ENCODE peak calls at places on chromosome 7, in nine cellular contexts. N is spleen, U is H1, R is sigmoid colon, E is uterus, P is testis, I is HepG2, T is ovary, S is tibial nerve. H is an unnamed sample.

GRCh38 chr7:128793184-128793552 is 1.4 kb downstream of the CCDC136 start:
- DNase-seq in T (no peak), S (no peak), N (no peak), E (no peak), P (no peak), I (no peak), R (no peak), U (no peak), H (no peak)

GRCh38 chr7:46179211-46179610 is 258.1 kb upstream of the IGFBP3 start:
- DNase-seq in N (no peak), I (no peak), E (no peak), S (no peak), R (no peak), P (no peak), T (no peak), U (no peak), H (no peak)

GRCh38 chr7:108660465-108660864 is 90.8 kb downstream of the DNAJB9 start:
- DNase-seq in T (no peak), N (no peak), E (no peak), R (no peak), S (no peak), I (no peak), U (no peak), P (no peak), H (no peak)

GRCh38 chr7:44696728-44697127 is 51.9 kb upstream of the ZMIZ2 start:
- DNase-seq in S (no peak), P (no peak), T (no peak), E (no peak), I (no peak), R (no peak), N (peak), U (no peak), H (no peak)

GRCh38 chr7:106062006-106062405 is 50.1 kb downstream of the SYPL1 start:
- DNase-seq in E (peak), N (peak), U (no peak), P (no peak), I (no peak), R (no peak), T (no peak), S (no peak), H (no peak)

GRCh38 chr7:158274996-158275395 is 312.6 kb downstream of the PTPRN2 start:
- DNase-seq in N (peak), U (no peak), E (no peak), R (peak), P (no peak), T (no peak), I (no peak), S (no peak), H (no peak)

GRCh38 chr7:117800406-117800805 is 72.8 kb downstream of the CTTNBP2 start:
- DNase-seq in I (no peak), P (no peak), T (no peak), N (no peak), R (no peak), U (no peak), E (no peak), S (no peak), H (no peak)

GRCh38 chr7:70647801-70648491 is 484.0 kb upstream of the GALNT17 start:
- DNase-seq in E (no peak), S (no peak), N (no peak), T (no peak), I (no peak), R (no peak), U (no peak), P (no peak), H (no peak)

GRCh38 chr7:129797224-129797789 is 155.5 kb downstream of the UBE2H start:
- DNase-seq in E (no peak), R (no peak), P (no peak), T (no peak), I (no peak), U (no peak), S (no peak), N (peak), H (no peak)

GRCh38 chr7:37229381-37229780 is 219.3 kb downstream of the ELMO1 start:
- DNase-seq in E (no peak), P (no peak), U (no peak), N (no peak), T (no peak), S (no peak), I (no peak), R (no peak), H (no peak)

GRCh38 chr7:93873998-93874574 is 16.5 kb downstream of the TFPI2 start:
- DNase-seq in P (no peak), S (no peak), T (no peak), U (no peak), N (no peak), R (no peak), I (no peak), E (no peak), H (no peak)

GRCh38 chr7:84614821-84615506 is 420.4 kb upstream of the SEMA3A start:
- DNase-seq in E (no peak), R (no peak), T (no peak), N (no peak), I (no peak), U (no peak), P (no peak), S (no peak), H (no peak)

GRCh38 chr7:137838706-137839315 is 8.0 kb downstream of the DGKI start:
- DNase-seq in I (no peak), N (no peak), P (no peak), S (no peak), U (no peak), T (no peak), E (no peak), R (no peak), H (no peak)

GRCh38 chr7:129949292-129950133 is 3.2 kb downstream of the UBE2H start:
- DNase-seq in T (no peak), I (peak), P (peak), U (peak), S (no peak), N (no peak), R (peak), E (peak), H (no peak)

GRCh38 chr7:118944271-118944670 is 719.8 kb downstream of the ANKRD7 start:
- DNase-seq in R (no peak), T (no peak), I (no peak), N (no peak), P (no peak), U (no peak), E (no peak), S (no peak), H (no peak)

GRCh38 chr7:90163534-90163933 is 9.3 kb downstream of the STEAP1 start:
- DNase-seq in T (no peak), S (no peak), U (no peak), P (no peak), R (no peak), I (no peak), E (no peak), N (no peak), H (no peak)

GRCh38 chr7:128217030-128217805 is 23.9 kb upstream of the LEP start:
- DNase-seq in P (no peak), S (no peak), E (no peak), T (no peak), N (peak), I (no peak), R (peak), U (no peak), H (no peak)

GRCh38 chr7:20329389-20330175 is 1.1 kb upstream of the ITGB8 start:
- DNase-seq in I (peak), P (peak), U (no peak), S (peak), E (peak), N (peak), R (peak), T (peak), H (no peak)

GRCh38 chr7:525740-526139 is 6.1 kb upstream of the PDGFA start:
- DNase-seq in I (no peak), R (no peak), P (no peak), E (no peak), U (no peak), T (no peak), S (no peak), N (no peak), H (no peak)

GRCh38 chr7:68050627-68051026 is 1054.0 kb downstream of the TYW1 start:
- DNase-seq in R (no peak), S (no peak), P (no peak), N (no peak), I (no peak), U (no peak), E (no peak), T (no peak), H (no peak)

GRCh38 chr7:140512317-140513000 is 33.2 kb upstream of the MKRN1 start:
- DNase-seq in I (peak), N (no peak), T (no peak), E (no peak), S (no peak), U (no peak), P (peak), R (peak), H (no peak)

GRCh38 chr7:4835398-4836205 is 26.2 kb downstream of the PAPOLB start:
- DNase-seq in I (no peak), T (no peak), U (no peak), S (no peak), E (no peak), N (peak), P (no peak), R (peak), H (no peak)

GRCh38 chr7:2100278-2101205 is 132.2 kb downstream of the MAD1L1 start:
- DNase-seq in P (peak), S (no peak), T (peak), N (peak), E (no peak), U (no peak), R (no peak), I (peak), H (no peak)

GRCh38 chr7:121994625-121995410 is 121.9 kb downstream of the PTPRZ1 start:
- DNase-seq in R (no peak), T (peak), U (peak), P (peak), N (no peak), E (peak), S (peak), I (peak), H (peak)

GRCh38 chr7:494261-494687 is 25.4 kb downstream of the PDGFA start:
- DNase-seq in E (no peak), U (no peak), P (no peak), N (peak), I (no peak), R (peak), S (no peak), T (no peak), H (no peak)

GRCh38 chr7:44264221-44264956 is 61.0 kb downstream of the CAMK2B start:
- DNase-seq in P (no peak), S (no peak), U (no peak), T (no peak), R (no peak), E (no peak), I (no peak), N (no peak), H (no peak)

GRCh38 chr7:84336741-84337140 is 142.2 kb upstream of the SEMA3A start:
- DNase-seq in I (no peak), E (no peak), S (no peak), T (no peak), N (no peak), U (no peak), P (no peak), R (no peak), H (no peak)

GRCh38 chr7:45075871-45076796 is 12.6 kb downstream of the NACAD start:
- DNase-seq in E (no peak), R (no peak), P (no peak), T (no peak), U (no peak), S (no peak), I (no peak), N (peak), H (no peak)

GRCh38 chr7:22879285-22879684 is 56.6 kb upstream of the TOMM7 start:
- DNase-seq in I (no peak), N (no peak), R (no peak), S (no peak), E (no peak), P (no peak), U (no peak), T (no peak), H (no peak)

GRCh38 chr7:95593343-95593742 is 3.0 kb downstream of the PDK4 start:
- DNase-seq in I (no peak), U (no peak), R (no peak), S (no peak), T (no peak), E (no peak), P (no peak), N (no peak), H (no peak)

GRCh38 chr7:33111614-33112013 is 2.4 kb upstream of the RP9 start:
- DNase-seq in U (no peak), S (no peak), P (no peak), T (no peak), R (no peak), N (no peak), E (no peak), I (no peak), H (no peak)

GRCh38 chr7:74059681-74060588 is 23.7 kb upstream of the LIMK1 start:
- DNase-seq in E (no peak), S (no peak), U (no peak), T (no peak), P (no peak), I (no peak), R (no peak), N (no peak), H (peak)

GRCh38 chr7:22193361-22194016 is 163.5 kb downstream of the RAPGEF5 start:
- DNase-seq in E (peak), P (peak), T (peak), R (peak), U (peak), I (no peak), S (no peak), N (no peak), H (no peak)

GRCh38 chr7:109835577-109835976 is 1255.3 kb upstream of the LRRN3 start:
- DNase-seq in R (no peak), I (no peak), U (no peak), E (no peak), T (no peak), P (no peak), S (no peak), N (no peak), H (no peak)

GRCh38 chr7:143013897-143014296 is 13.0 kb downstream of the OR9A2 start:
- DNase-seq in S (no peak), I (no peak), T (no peak), U (no peak), N (no peak), E (no peak), P (no peak), R (no peak), H (no peak)

GRCh38 chr7:31651234-31651633 is 35.8 kb upstream of the PPP1R17 start:
- DNase-seq in U (no peak), I (no peak), R (no peak), T (no peak), S (no peak), N (no peak), E (no peak), P (no peak), H (no peak)

GRCh38 chr7:21902240-21902639 is 43.5 kb downstream of the CDCA7L start:
- DNase-seq in S (no peak), R (no peak), E (no peak), N (no peak), I (no peak), P (no peak), U (no peak), T (no peak), H (no peak)

GRCh38 chr7:132755538-132756481 is 179.5 kb upstream of the PLXNA4 start:
- DNase-seq in P (peak), I (no peak), E (no peak), R (no peak), U (no peak), S (no peak), T (no peak), N (no peak), H (no peak)

GRCh38 chr7:50953303-50953702 is 170.6 kb upstream of the GRB10 start:
- DNase-seq in U (no peak), T (no peak), S (no peak), E (no peak), R (no peak), P (no peak), I (no peak), N (no peak), H (no peak)

GRCh38 chr7:151895008-151895661 is 18.2 kb upstream of the PRKAG2 start:
- DNase-seq in S (no peak), T (no peak), E (no peak), R (no peak), N (peak), I (no peak), P (no peak), U (no peak), H (no peak)

GRCh38 chr7:151897201-151897711 is 20.3 kb upstream of the PRKAG2 start:
- DNase-seq in T (no peak), R (peak), P (no peak), S (no peak), N (peak), U (peak), I (no peak), E (no peak), H (no peak)

GRCh38 chr7:151894131-151895007 is 17.5 kb upstream of the PRKAG2 start:
- DNase-seq in R (no peak), E (no peak), S (no peak), I (no peak), U (no peak), N (peak), T (no peak), P (no peak), H (no peak)

GRCh38 chr7:151896486-151896885 is 19.6 kb upstream of the PRKAG2 start:
- DNase-seq in P (no peak), E (no peak), U (no peak), I (no peak), R (peak), T (no peak), S (no peak), N (peak), H (no peak)

DNA sequence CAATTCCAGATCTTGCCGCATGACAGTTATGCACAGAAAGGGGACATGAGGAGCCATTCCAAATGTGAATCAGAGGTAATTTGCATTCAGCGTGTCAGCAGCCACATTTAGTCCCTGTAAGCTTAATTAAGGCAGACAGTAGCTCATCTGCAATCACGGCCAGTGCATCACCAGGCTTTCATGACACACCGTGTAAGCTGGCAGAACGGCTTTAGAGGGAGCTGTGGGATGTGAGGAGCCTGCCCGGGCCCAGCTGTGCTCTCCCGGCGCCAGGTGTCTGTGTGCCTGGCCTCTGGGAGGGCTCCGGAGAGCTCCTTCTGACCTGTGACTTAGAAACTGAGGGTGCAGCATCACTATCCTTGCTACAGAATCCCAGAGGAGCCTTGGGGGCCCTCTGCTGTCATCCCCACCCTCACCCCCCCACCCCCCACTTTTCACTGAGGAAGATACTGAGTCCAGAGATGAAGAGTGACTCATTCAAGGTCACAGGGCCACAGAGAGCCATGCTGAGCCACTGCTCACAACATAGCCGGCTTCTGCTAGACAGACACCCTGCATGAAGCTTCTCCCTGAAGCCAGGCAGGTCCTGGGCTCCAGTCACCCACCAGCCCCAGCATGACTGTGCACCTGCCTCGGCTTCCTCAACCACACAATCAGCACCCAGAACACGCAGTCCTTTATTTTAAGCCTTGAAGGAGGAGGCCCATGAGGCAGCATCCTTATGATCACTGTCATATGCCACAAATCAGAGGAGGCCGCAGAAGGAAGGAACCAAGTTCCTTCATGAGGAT is 19.0 kb upstream of the PRKAG2 start:
- DNase-seq in P (no peak), I (no peak), S (no peak), E (no peak), U (no peak), T (no peak), R (peak), N (peak), H (no peak)
- H3K27ac ChIP-seq in P (no peak), I (no peak), S (no peak), E (no peak), U (no peak), T (no peak), R (no peak), N (no peak), H (no peak)

GRCh38 chr7:101628522-101628921 is 574 bp downstream of the MYL10 start:
- DNase-seq in R (no peak), T (no peak), I (no peak), S (no peak), N (no peak), P (no peak), E (no peak), U (no peak), H (peak)

GRCh38 chr7:101632641-101633040 is 3.5 kb upstream of the MYL10 start:
- DNase-seq in N (no peak), T (no peak), S (no peak), U (no peak), R (no peak), I (no peak), E (no peak), P (no peak), H (no peak)

GRCh38 chr7:101631224-101631714 is 2.2 kb upstream of the MYL10 start:
- DNase-seq in N (peak), R (no peak), P (peak), U (no peak), S (no peak), I (no peak), T (no peak), E (no peak), H (no peak)

GRCh38 chr7:101629171-101629570 is at the start of gene MYL10:
- DNase-seq in P (no peak), E (no peak), S (no peak), T (no peak), U (no peak), I (no peak), N (no peak), R (no peak), H (no peak)

GRCh38 chr7:101630591-101630990 is 1.5 kb upstream of the MYL10 start:
- DNase-seq in P (no peak), R (no peak), I (no peak), E (no peak), N (peak), S (no peak), U (no peak), T (no peak), H (no peak)
- TF ChIP-seq POLR2A in P (no peak), R (no peak), I (no peak), E (no peak), N (no peak), S (no peak), U (no peak), T (no peak), H (no peak)

GRCh38 chr7:101112233-101112632 is 14.7 kb upstream of the SERPINE1 start:
- DNase-seq in I (no peak), R (peak), T (peak), S (no peak), U (no peak), E (peak), P (peak), N (no peak), H (peak)
- H3K27ac ChIP-seq in I (no peak), R (peak), T (peak), S (no peak), U (no peak), E (peak), P (peak), N (peak), H (peak)

GRCh38 chr7:66047426-66047825 is 28.2 kb upstream of the ASL start:
- DNase-seq in E (no peak), T (no peak), P (no peak), N (no peak), S (no peak), R (no peak), I (no peak), U (no peak), H (no peak)
- TF ChIP-seq POLR2A in E (no peak), T (no peak), P (no peak), N (no peak), S (no peak), R (no peak), I (no peak), U (no peak), H (no peak)